ENCODE peak calls at places on chromosomes 3 and 15, in eight cellular contexts. T is bronchial epithelial cell, V is uterus, Q is cardiac muscle cell, F is spleen, J is neural progenitor cell, S is H7, H is ovary. A is an unnamed sample.

GRCh38 chr3:113625724-113626348 is 70.6 kb downstream of the USF3 start:
- DNase-seq in T (no peak), V (no peak), Q (no peak), F (no peak), J (no peak), S (no peak), H (no peak), A (no peak)

GRCh38 chr3:50324351-50325144 is 2.0 kb upstream of the HYAL2 start:
- DNase-seq in T (peak; percentile 49), V (peak; percentile 66), Q (peak; percentile 73), F (peak; percentile 90), J (peak; percentile 92), S (peak; percentile 92), H (peak; percentile 59), A (peak; percentile 72)

GRCh38 chr3:129424185-129424841 is 4.1 kb downstream of the EFCAB12 start:
- DNase-seq in T (peak; percentile 67), V (no peak), Q (peak; percentile 60), F (no peak), J (no peak), S (no peak), H (no peak), A (no peak)

GRCh38 chr15:56342653-56343052 is 22.6 kb upstream of the TEX9 start:
- DNase-seq in T (peak; percentile 65), V (no peak), Q (peak; percentile 33), F (no peak), J (no peak), S (no peak), H (no peak), A (no peak)

GRCh38 chr3:144864646-144865045 is 893.0 kb downstream of the DIPK2A start:
- DNase-seq in T (peak; percentile 65), V (no peak), Q (no peak), F (no peak), J (no peak), S (no peak), H (no peak), A (no peak)

GRCh38 chr15:63013052-63013808 is 29.3 kb upstream of the TPM1 start:
- DNase-seq in T (peak; percentile 85), V (no peak), Q (peak; percentile 78), F (no peak), J (no peak), S (no peak), H (no peak), A (peak; percentile 81)

GRCh38 chr3:27729748-27730611 is 7.9 kb upstream of the EOMES start:
- DNase-seq in T (no peak), V (no peak), Q (peak; percentile 54), F (no peak), J (peak; percentile 73), S (peak; percentile 83), H (no peak), A (no peak)

GRCh38 chr3:171285287-171285686 is 174.9 kb downstream of the TNIK start:
- DNase-seq in T (peak; percentile 48), V (no peak), Q (no peak), F (no peak), J (no peak), S (no peak), H (no peak), A (no peak)

GRCh38 chr3:141735176-141735575 is 2.9 kb upstream of the RNF7 start:
- DNase-seq in T (no peak), V (no peak), Q (no peak), F (no peak), J (no peak), S (no peak), H (no peak), A (no peak)

GRCh38 chr3:42025388-42026138 is 63.7 kb upstream of the ULK4 start:
- DNase-seq in T (peak; percentile 83), V (peak; percentile 92), Q (peak; percentile 97), F (peak; percentile 84), J (peak; percentile 95), S (peak; percentile 67), H (peak; percentile 94), A (peak; percentile 98)

GRCh38 chr3:21587894-21588293 is 163.1 kb downstream of the ZNF385D start:
- DNase-seq in T (no peak), V (no peak), Q (no peak), F (no peak), J (no peak), S (no peak), H (no peak), A (no peak)

GRCh38 chr3:20142517-20142916 is 43.5 kb downstream of the SGO1 start:
- DNase-seq in T (no peak), V (no peak), Q (no peak), F (no peak), J (no peak), S (no peak), H (no peak), A (no peak)

GRCh38 chr15:29844290-29844903 is 22.1 kb upstream of the TJP1 start:
- DNase-seq in T (peak; percentile 97), V (no peak), Q (no peak), F (no peak), J (no peak), S (no peak), H (no peak), A (no peak)

GRCh38 chr3:124229407-124229806 is 237.5 kb upstream of the ROPN1 start:
- DNase-seq in T (peak; percentile 84), V (no peak), Q (no peak), F (no peak), J (no peak), S (no peak), H (no peak), A (no peak)

GRCh38 chr3:61946925-61947324 is 385.6 kb downstream of the PTPRG start:
- DNase-seq in T (no peak), V (no peak), Q (no peak), F (no peak), J (peak; percentile 84), S (peak; percentile 31), H (no peak), A (no peak)

GRCh38 chr3:107431298-107432012 is 54.2 kb downstream of the CCDC54 start:
- DNase-seq in T (no peak), V (peak; percentile 70), Q (peak; percentile 67), F (peak; percentile 90), J (peak; percentile 82), S (peak; percentile 80), H (peak; percentile 72), A (peak; percentile 40)

GRCh38 chr3:66255865-66256264 is 35.1 kb downstream of the SLC25A26 start:
- DNase-seq in T (no peak), V (no peak), Q (no peak), F (no peak), J (no peak), S (no peak), H (no peak), A (no peak)

GRCh38 chr15:57356636-57357035 is 19.7 kb upstream of the CGNL1 start:
- DNase-seq in T (peak; percentile 66), V (no peak), Q (peak; percentile 50), F (no peak), J (peak; percentile 69), S (no peak), H (no peak), A (peak; percentile 68)

GRCh38 chr15:99132122-99132521 is 27.2 kb downstream of the SYNM start:
- DNase-seq in T (no peak), V (no peak), Q (no peak), F (no peak), J (no peak), S (no peak), H (no peak), A (no peak)

GRCh38 chr15:43895586-43895985 is 68.8 kb downstream of the WDR76 start:
- DNase-seq in T (no peak), V (no peak), Q (no peak), F (no peak), J (no peak), S (no peak), H (no peak), A (no peak)

GRCh38 chr15:70049701-70050445 is 47.8 kb downstream of the TLE3 start:
- DNase-seq in T (no peak), V (peak; percentile 9), Q (no peak), F (peak; percentile 63), J (no peak), S (peak; percentile 59), H (no peak), A (no peak)

DNA sequence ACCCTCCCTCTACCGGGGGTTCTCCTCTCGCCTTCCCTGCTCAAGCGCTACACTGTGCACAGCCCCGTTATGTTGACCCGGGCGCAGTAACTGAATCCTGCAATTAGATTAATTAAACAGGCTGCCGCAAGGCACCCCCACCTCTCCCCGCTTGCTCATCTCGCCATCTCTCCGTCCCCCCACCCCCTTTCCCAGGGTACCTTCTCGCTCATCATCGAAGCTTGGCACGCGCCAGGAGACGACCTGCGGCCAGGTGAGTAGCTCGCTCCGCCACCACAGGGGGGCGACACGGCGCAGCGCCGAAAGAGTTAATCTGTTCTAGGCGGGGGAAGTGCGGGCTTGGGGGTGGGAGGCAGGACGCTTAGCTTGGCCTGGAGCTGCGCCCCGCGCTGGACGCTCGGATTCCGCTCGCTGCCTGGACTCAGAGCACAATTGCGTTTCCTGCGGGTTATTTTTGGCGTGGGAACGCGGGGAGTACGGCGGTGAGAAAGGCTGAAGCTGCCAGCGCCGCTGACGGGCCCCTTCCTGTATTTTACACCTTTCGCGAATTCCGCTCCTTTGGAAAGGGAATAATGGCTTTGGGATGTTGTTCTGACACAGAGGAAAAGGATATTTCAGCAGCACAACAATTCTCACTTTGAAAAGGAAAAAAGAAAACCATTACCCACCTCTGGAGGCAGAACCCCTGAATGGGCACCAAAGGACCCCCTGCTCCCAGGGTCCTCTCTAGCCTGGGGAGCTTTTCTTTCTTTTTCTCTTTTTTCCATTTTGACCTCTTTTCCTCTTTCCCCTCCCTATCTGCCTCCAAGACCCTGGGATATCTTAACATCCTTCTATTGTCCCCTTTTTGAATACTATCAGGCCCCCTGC is 1.5 kb downstream of the DLL4 start:
- DNase-seq in T (peak; percentile 30), V (peak; percentile 41), Q (peak; percentile 47), F (peak; percentile 77), J (peak; percentile 87), S (peak; percentile 95), H (no peak), A (no peak)
- H3K27me3 ChIP-seq in T (peaks cover 36% of the 10 kb centered on the region), V (peaks cover 44% of the 10 kb centered on the region), Q (peaks cover 95% of the 10 kb centered on the region), F (peaks cover 54% of the 10 kb centered on the region), J (peaks cover 99% of the 10 kb centered on the region), S (peaks cover 75% of the 10 kb centered on the region), H (peaks cover 4% of the 10 kb centered on the region), A (peaks cover 36% of the 10 kb centered on the region)

GRCh38 chr15:90211009-90211408 is 9.9 kb downstream of the SEMA4B start:
- DNase-seq in T (no peak), V (no peak), Q (no peak), F (no peak), J (no peak), S (no peak), H (no peak), A (no peak)
- H3K36me3 ChIP-seq in T (peaks cover 15% of the 10 kb centered on the region), V (no peaks in the 10 kb centered on the region), Q (no peaks in the 10 kb centered on the region), F (no peaks in the 10 kb centered on the region), J (no peaks in the 10 kb centered on the region), S (no peaks in the 10 kb centered on the region), H (no peaks in the 10 kb centered on the region), A (no peaks in the 10 kb centered on the region)

DNA sequence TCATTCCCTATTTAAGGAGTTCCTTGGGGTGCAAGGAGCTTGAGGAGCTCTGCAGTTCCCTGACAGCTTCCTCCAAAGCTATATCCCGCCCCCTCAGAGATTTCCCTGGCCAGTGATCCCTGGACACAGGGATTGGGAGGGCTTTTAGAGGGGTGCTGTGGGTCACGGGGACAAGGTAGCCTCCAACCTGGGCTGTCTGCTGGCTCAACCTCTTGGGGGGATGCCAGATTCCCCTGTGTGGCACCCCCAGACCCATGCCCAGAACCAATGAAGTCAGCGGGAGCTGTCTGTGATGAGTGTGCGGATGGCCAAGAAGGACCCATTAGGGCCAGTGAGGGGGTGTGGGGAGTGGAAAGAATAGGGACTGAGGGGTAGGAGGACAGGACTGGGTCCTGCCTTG is 21.0 kb upstream of the ATP2B2 start:
- DNase-seq in T (no peak), V (no peak), Q (no peak), F (no peak), J (no peak), S (no peak), H (no peak), A (no peak)
- H3K27me3 ChIP-seq in T (peaks cover 8% of the 10 kb centered on the region), V (no peaks in the 10 kb centered on the region), Q (peaks cover 33% of the 10 kb centered on the region), F (no peaks in the 10 kb centered on the region), J (peaks cover 6% of the 10 kb centered on the region), S (no peaks in the 10 kb centered on the region), H (no peaks in the 10 kb centered on the region), A (no peaks in the 10 kb centered on the region)

GRCh38 chr3:181461381-181461780 is 250.3 kb upstream of the SOX2 start:
- DNase-seq in T (no peak), V (no peak), Q (no peak), F (no peak), J (no peak), S (no peak), H (no peak), A (no peak)
- H3K36me3 ChIP-seq in T (no peaks in the 10 kb centered on the region), V (no peaks in the 10 kb centered on the region), Q (no peaks in the 10 kb centered on the region), F (no peaks in the 10 kb centered on the region), J (no peaks in the 10 kb centered on the region), S (no peaks in the 10 kb centered on the region), H (no peaks in the 10 kb centered on the region), A (no peaks in the 10 kb centered on the region)

A was measured in brain microvascular endothelial cell.